ENCODE peak calls at places on chromosomes 1 and 21, in nine cellular contexts. S, C, H, V, A, J, D, T and N are unnamed samples.

GRCh38 chr1:66207484-66207883 is 326.5 kb upstream of the SGIP1 start:
- DNase-seq in S (no peak), C (no peak), H (peak), V (no peak), A (no peak), J (peak), D (no peak), T (no peak), N (no peak)

GRCh38 chr1:153968400-153968799 is 698 bp downstream of the CREB3L4 start:
- DNase-seq in S (no peak), C (no peak), H (no peak), V (no peak), A (no peak), J (no peak), D (no peak), T (no peak), N (no peak)

GRCh38 chr1:110227774-110228173 is 17.7 kb downstream of the KCNC4 start:
- DNase-seq in S (no peak), C (no peak), H (no peak), V (no peak), A (no peak), J (no peak), D (no peak), T (no peak), N (no peak)

GRCh38 chr1:230907472-230908205 is 39.3 kb upstream of the C1orf198 start:
- DNase-seq in S (no peak), C (no peak), H (no peak), V (no peak), A (no peak), J (no peak), D (no peak), T (no peak), N (no peak)

GRCh38 chr1:209389258-209389657 is 194.3 kb upstream of the CAMK1G start:
- DNase-seq in S (no peak), C (no peak), H (peak), V (no peak), A (no peak), J (peak), D (peak), T (no peak), N (no peak)

GRCh38 chr1:3319874-3320245 is 134.6 kb upstream of the ARHGEF16 start:
- DNase-seq in S (no peak), C (no peak), H (peak), V (no peak), A (no peak), J (peak), D (peak), T (peak), N (no peak)

GRCh38 chr21:43734131-43734634 is 15.3 kb downstream of the PDXK start:
- DNase-seq in S (no peak), C (no peak), H (no peak), V (no peak), A (no peak), J (no peak), D (peak), T (no peak), N (no peak)

GRCh38 chr1:116311756-116312691 is 61.0 kb upstream of the ATP1A1 start:
- DNase-seq in S (no peak), C (no peak), H (peak), V (peak), A (no peak), J (no peak), D (peak), T (no peak), N (no peak)

GRCh38 chr1:76110662-76111061 is 36.1 kb downstream of the ST6GALNAC3 start:
- DNase-seq in S (no peak), C (no peak), H (no peak), V (no peak), A (no peak), J (no peak), D (no peak), T (no peak), N (no peak)

GRCh38 chr1:16614361-16615252 is 1.2 kb upstream of the NBPF1 start:
- DNase-seq in S (no peak), C (no peak), H (no peak), V (peak), A (peak), J (no peak), D (no peak), T (no peak), N (no peak)

GRCh38 chr1:170765712-170766330 is 101.9 kb downstream of the PRRX1 start:
- DNase-seq in S (no peak), C (no peak), H (peak), V (no peak), A (no peak), J (peak), D (no peak), T (no peak), N (no peak)

GRCh38 chr1:4573521-4573920 is 80.9 kb upstream of the AJAP1 start:
- DNase-seq in S (no peak), C (no peak), H (no peak), V (no peak), A (no peak), J (no peak), D (no peak), T (no peak), N (no peak)

GRCh38 chr1:33176362-33176850 is 5.4 kb downstream of the TRIM62 start:
- DNase-seq in S (no peak), C (no peak), H (no peak), V (no peak), A (peak), J (peak), D (no peak), T (no peak), N (no peak)

GRCh38 chr1:19559641-19560040 is 74.3 kb upstream of the CAPZB start:
- DNase-seq in S (no peak), C (no peak), H (peak), V (no peak), A (no peak), J (peak), D (no peak), T (no peak), N (no peak)

GRCh38 chr1:67150931-67151330 is 15.3 kb upstream of the IL23R start:
- DNase-seq in S (no peak), C (no peak), H (no peak), V (no peak), A (no peak), J (no peak), D (no peak), T (no peak), N (no peak)

GRCh38 chr1:84920159-84920558 is 27.2 kb upstream of the LPAR3 start:
- DNase-seq in S (no peak), C (no peak), H (no peak), V (no peak), A (no peak), J (no peak), D (no peak), T (no peak), N (no peak)

GRCh38 chr1:201191723-201192477 is 1.3 kb downstream of the IGFN1 start:
- DNase-seq in S (no peak), C (no peak), H (peak), V (no peak), A (no peak), J (peak), D (no peak), T (no peak), N (no peak)

GRCh38 chr1:179031855-179032513 is 6.3 kb downstream of the FAM20B start:
- DNase-seq in S (no peak), C (no peak), H (peak), V (no peak), A (no peak), J (peak), D (no peak), T (no peak), N (no peak)

GRCh38 chr1:201633811-201634210 is 94.9 kb downstream of the NAV1 start:
- DNase-seq in S (no peak), C (no peak), H (no peak), V (no peak), A (no peak), J (no peak), D (no peak), T (no peak), N (no peak)

GRCh38 chr1:222182641-222183040 is 365.3 kb downstream of the HHIPL2 start:
- DNase-seq in S (no peak), C (no peak), H (peak), V (no peak), A (no peak), J (no peak), D (no peak), T (no peak), N (no peak)

GRCh38 chr1:51607676-51608075 is 9.2 kb upstream of the OSBPL9 start:
- DNase-seq in S (no peak), C (no peak), H (no peak), V (no peak), A (no peak), J (no peak), D (no peak), T (no peak), N (no peak)

GRCh38 chr1:63917571-63918394 is 144.0 kb downstream of the ROR1 start:
- DNase-seq in S (no peak), C (no peak), H (peak), V (no peak), A (no peak), J (no peak), D (peak), T (no peak), N (no peak)

GRCh38 chr1:3727042-3727824 is 25.0 kb upstream of the CCDC27 start:
- DNase-seq in S (no peak), C (no peak), H (peak), V (no peak), A (no peak), J (no peak), D (no peak), T (peak), N (no peak)